ENCODE peak calls at places on chromosomes 3 and 15, in eight cellular contexts. One of them, this sample, is unnamed.

GRCh38 chr15:71109890-71110289 is 5.4 kb upstream of the THSD4 start:
- DNase-seq in choroid plexus epithelial cell: no peak
- DNase-seq in kidney: no peak
- DNase-seq in lower leg skin: no peak
- DNase-seq in heart right ventricle: no peak
- DNase-seq in GM23338: no peak
- DNase-seq in esophagus muscularis mucosa: no peak
- DNase-seq in PC-3: no peak
- DNase-seq in this sample: no peak

GRCh38 chr3:106013971-106014370 is 145.2 kb upstream of the CBLB start:
- DNase-seq in lower leg skin: no peak
- DNase-seq in kidney: no peak
- DNase-seq in GM23338: no peak
- DNase-seq in PC-3: peak
- DNase-seq in choroid plexus epithelial cell: peak
- DNase-seq in esophagus muscularis mucosa: no peak
- DNase-seq in heart right ventricle: no peak
- DNase-seq in this sample: no peak

GRCh38 chr3:195079636-195080035 is 191.3 kb downstream of the XXYLT1 start:
- DNase-seq in lower leg skin: no peak
- DNase-seq in heart right ventricle: no peak
- DNase-seq in esophagus muscularis mucosa: no peak
- DNase-seq in choroid plexus epithelial cell: no peak
- DNase-seq in GM23338: no peak
- DNase-seq in PC-3: no peak
- DNase-seq in kidney: peak
- DNase-seq in this sample: peak

GRCh38 chr3:99918720-99919119 is 101.1 kb downstream of the CMSS1 start:
- DNase-seq in heart right ventricle: no peak
- DNase-seq in lower leg skin: no peak
- DNase-seq in kidney: no peak
- DNase-seq in GM23338: no peak
- DNase-seq in esophagus muscularis mucosa: no peak
- DNase-seq in PC-3: no peak
- DNase-seq in choroid plexus epithelial cell: no peak
- DNase-seq in this sample: no peak

GRCh38 chr15:34065941-34066340 is 26.9 kb upstream of the AVEN start:
- DNase-seq in lower leg skin: no peak
- DNase-seq in PC-3: no peak
- DNase-seq in esophagus muscularis mucosa: no peak
- DNase-seq in choroid plexus epithelial cell: no peak
- DNase-seq in heart right ventricle: no peak
- DNase-seq in GM23338: no peak
- DNase-seq in kidney: no peak
- DNase-seq in this sample: no peak

GRCh38 chr15:90637693-90638092 is 79.5 kb upstream of the BLM start:
- DNase-seq in choroid plexus epithelial cell: no peak
- DNase-seq in PC-3: no peak
- DNase-seq in GM23338: no peak
- DNase-seq in lower leg skin: no peak
- DNase-seq in esophagus muscularis mucosa: no peak
- DNase-seq in kidney: peak
- DNase-seq in heart right ventricle: no peak
- DNase-seq in this sample: no peak

GRCh38 chr15:70264014-70264492 is 166.3 kb upstream of the TLE3 start:
- DNase-seq in lower leg skin: no peak
- DNase-seq in kidney: no peak
- DNase-seq in esophagus muscularis mucosa: no peak
- DNase-seq in PC-3: no peak
- DNase-seq in GM23338: peak
- DNase-seq in heart right ventricle: peak
- DNase-seq in choroid plexus epithelial cell: no peak
- DNase-seq in this sample: no peak

GRCh38 chr15:89628791-89629715 is 26.2 kb downstream of the KIF7 start:
- DNase-seq in GM23338: peak
- DNase-seq in PC-3: no peak
- DNase-seq in choroid plexus epithelial cell: no peak
- DNase-seq in esophagus muscularis mucosa: peak
- DNase-seq in lower leg skin: peak
- DNase-seq in kidney: peak
- DNase-seq in heart right ventricle: no peak
- DNase-seq in this sample: peak

GRCh38 chr3:127720985-127721384 is 48.2 kb downstream of the ABTB1 start:
- DNase-seq in PC-3: no peak
- DNase-seq in kidney: no peak
- DNase-seq in esophagus muscularis mucosa: no peak
- DNase-seq in heart right ventricle: no peak
- DNase-seq in GM23338: no peak
- DNase-seq in lower leg skin: no peak
- DNase-seq in choroid plexus epithelial cell: no peak
- DNase-seq in this sample: no peak

GRCh38 chr3:50173685-50174516 is 17.5 kb upstream of the GNAT1 start:
- DNase-seq in lower leg skin: no peak
- DNase-seq in heart right ventricle: no peak
- DNase-seq in kidney: peak
- DNase-seq in PC-3: no peak
- DNase-seq in GM23338: peak
- DNase-seq in choroid plexus epithelial cell: no peak
- DNase-seq in esophagus muscularis mucosa: no peak
- DNase-seq in this sample: no peak

GRCh38 chr15:92819312-92820232 is 80.6 kb upstream of the CHD2 start:
- DNase-seq in choroid plexus epithelial cell: peak
- DNase-seq in GM23338: peak
- DNase-seq in lower leg skin: no peak
- DNase-seq in esophagus muscularis mucosa: no peak
- DNase-seq in PC-3: peak
- DNase-seq in heart right ventricle: no peak
- DNase-seq in kidney: no peak
- DNase-seq in this sample: no peak

GRCh38 chr3:10935846-10936631 is 56.5 kb upstream of the SLC6A1 start:
- DNase-seq in esophagus muscularis mucosa: no peak
- DNase-seq in heart right ventricle: no peak
- DNase-seq in choroid plexus epithelial cell: no peak
- DNase-seq in PC-3: no peak
- DNase-seq in kidney: peak
- DNase-seq in GM23338: no peak
- DNase-seq in lower leg skin: peak
- DNase-seq in this sample: peak

GRCh38 chr15:48565560-48566482 is 79.7 kb downstream of the FBN1 start:
- DNase-seq in PC-3: peak
- DNase-seq in kidney: no peak
- DNase-seq in lower leg skin: no peak
- DNase-seq in GM23338: no peak
- DNase-seq in esophagus muscularis mucosa: no peak
- DNase-seq in heart right ventricle: no peak
- DNase-seq in choroid plexus epithelial cell: peak
- DNase-seq in this sample: no peak

GRCh38 chr3:129485681-129486056 is 42.8 kb upstream of the RHO start:
- DNase-seq in heart right ventricle: peak
- DNase-seq in kidney: peak
- DNase-seq in GM23338: no peak
- DNase-seq in lower leg skin: peak
- DNase-seq in choroid plexus epithelial cell: peak
- DNase-seq in PC-3: peak
- DNase-seq in esophagus muscularis mucosa: peak
- DNase-seq in this sample: no peak

GRCh38 chr3:27319847-27320526 is 49.2 kb downstream of the NEK10 start:
- DNase-seq in GM23338: no peak
- DNase-seq in kidney: no peak
- DNase-seq in heart right ventricle: peak
- DNase-seq in PC-3: no peak
- DNase-seq in esophagus muscularis mucosa: no peak
- DNase-seq in lower leg skin: no peak
- DNase-seq in choroid plexus epithelial cell: no peak
- DNase-seq in this sample: no peak

GRCh38 chr3:177263615-177264365 is 66.5 kb upstream of the TBL1XR1 start:
- DNase-seq in kidney: no peak
- DNase-seq in choroid plexus epithelial cell: peak
- DNase-seq in GM23338: no peak
- DNase-seq in heart right ventricle: no peak
- DNase-seq in esophagus muscularis mucosa: no peak
- DNase-seq in PC-3: no peak
- DNase-seq in lower leg skin: peak
- DNase-seq in this sample: no peak

GRCh38 chr3:195885036-195885871 is 23.1 kb downstream of the TNK2 start:
- DNase-seq in lower leg skin: no peak
- DNase-seq in kidney: peak
- DNase-seq in esophagus muscularis mucosa: no peak
- DNase-seq in choroid plexus epithelial cell: no peak
- DNase-seq in heart right ventricle: peak
- DNase-seq in GM23338: no peak
- DNase-seq in PC-3: no peak
- DNase-seq in this sample: peak

GRCh38 chr15:57667171-57667924 is 39.2 kb upstream of the POLR2M start:
- DNase-seq in esophagus muscularis mucosa: peak
- DNase-seq in choroid plexus epithelial cell: peak
- DNase-seq in kidney: no peak
- DNase-seq in lower leg skin: no peak
- DNase-seq in GM23338: peak
- DNase-seq in heart right ventricle: no peak
- DNase-seq in PC-3: peak
- DNase-seq in this sample: no peak
- TF ChIP-seq CTCF in esophagus muscularis mucosa: peak
- TF ChIP-seq CTCF in choroid plexus epithelial cell: peak
- TF ChIP-seq CTCF in kidney: peak
- TF ChIP-seq CTCF in lower leg skin: no peak
- TF ChIP-seq CTCF in GM23338: peak
- TF ChIP-seq CTCF in heart right ventricle: no peak
- TF ChIP-seq CTCF in PC-3: peak
- TF ChIP-seq CTCF in this sample: peak

GRCh38 chr3:64225695-64226499 is 631 bp upstream of the PRICKLE2 start:
- DNase-seq in kidney: no peak
- DNase-seq in choroid plexus epithelial cell: peak
- DNase-seq in GM23338: peak
- DNase-seq in lower leg skin: no peak
- DNase-seq in PC-3: no peak
- DNase-seq in heart right ventricle: no peak
- DNase-seq in esophagus muscularis mucosa: peak
- DNase-seq in this sample: no peak

GRCh38 chr3:64223809-64224570 is 1.3 kb downstream of the PRICKLE2 start:
- DNase-seq in choroid plexus epithelial cell: peak
- DNase-seq in PC-3: no peak
- DNase-seq in esophagus muscularis mucosa: peak
- DNase-seq in heart right ventricle: no peak
- DNase-seq in lower leg skin: no peak
- DNase-seq in GM23338: no peak
- DNase-seq in kidney: no peak
- DNase-seq in this sample: no peak

GRCh38 chr3:64221564-64222257 is 3.6 kb downstream of the PRICKLE2 start:
- DNase-seq in kidney: no peak
- DNase-seq in PC-3: no peak
- DNase-seq in heart right ventricle: no peak
- DNase-seq in esophagus muscularis mucosa: no peak
- DNase-seq in choroid plexus epithelial cell: no peak
- DNase-seq in lower leg skin: no peak
- DNase-seq in GM23338: no peak
- DNase-seq in this sample: no peak

GRCh38 chr3:64222501-64222900 is 2.8 kb downstream of the PRICKLE2 start:
- DNase-seq in kidney: no peak
- DNase-seq in heart right ventricle: no peak
- DNase-seq in choroid plexus epithelial cell: no peak
- DNase-seq in PC-3: no peak
- DNase-seq in GM23338: no peak
- DNase-seq in esophagus muscularis mucosa: peak
- DNase-seq in lower leg skin: no peak
- DNase-seq in this sample: no peak

DNA sequence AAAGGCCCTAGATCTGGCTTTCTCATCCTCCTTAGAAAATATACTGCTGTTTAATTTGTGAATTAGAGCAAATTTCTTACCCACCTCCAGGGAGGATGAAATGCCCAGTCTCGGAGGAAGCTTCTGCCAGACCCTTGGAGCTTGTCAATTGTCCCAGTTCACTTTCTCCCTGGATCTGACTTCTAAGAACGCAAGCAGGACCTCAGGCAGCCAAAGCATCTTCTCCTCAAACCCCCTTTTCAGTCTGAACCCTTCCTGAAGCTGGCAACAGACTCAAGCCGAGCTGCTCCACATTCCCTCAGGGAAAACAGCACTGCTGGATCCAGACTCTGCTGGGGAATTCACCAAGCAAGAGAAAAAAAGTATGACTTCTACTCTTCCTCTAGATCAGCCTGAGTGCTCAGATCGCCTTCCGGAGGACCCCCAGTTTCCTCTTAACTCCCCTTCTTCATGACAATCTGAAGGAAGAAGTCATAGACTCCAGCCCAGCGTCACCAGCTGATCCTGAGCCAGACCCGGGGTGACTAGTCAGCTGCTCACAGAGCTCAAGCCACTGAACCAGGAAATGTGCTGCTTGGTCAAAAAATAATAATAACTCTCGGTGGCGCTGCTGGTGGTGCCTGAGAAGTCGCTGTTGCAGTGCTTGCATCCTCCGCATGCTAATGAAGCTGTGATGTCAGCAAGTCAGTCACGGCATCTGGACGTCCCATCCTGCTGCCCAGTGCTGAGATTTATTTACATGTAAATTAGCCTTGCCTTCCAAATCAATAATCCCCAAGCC is at the start of gene PRICKLE2:
- DNase-seq in heart right ventricle: peak
- DNase-seq in lower leg skin: peak
- DNase-seq in kidney: peak
- DNase-seq in choroid plexus epithelial cell: peak
- DNase-seq in esophagus muscularis mucosa: peak
- DNase-seq in PC-3: no peak
- DNase-seq in GM23338: peak
- DNase-seq in this sample: no peak
- TF ChIP-seq CTCF in heart right ventricle: no peak
- TF ChIP-seq CTCF in lower leg skin: no peak
- TF ChIP-seq CTCF in kidney: peak
- TF ChIP-seq CTCF in choroid plexus epithelial cell: peak
- TF ChIP-seq CTCF in esophagus muscularis mucosa: peak
- TF ChIP-seq CTCF in PC-3: no peak
- TF ChIP-seq CTCF in GM23338: no peak
- TF ChIP-seq CTCF in this sample: peak

GRCh38 chr3:184643442-184643841 is 68.4 kb downstream of the MAGEF1 start:
- DNase-seq in GM23338: no peak
- DNase-seq in esophagus muscularis mucosa: no peak
- DNase-seq in PC-3: no peak
- DNase-seq in choroid plexus epithelial cell: no peak
- DNase-seq in heart right ventricle: no peak
- DNase-seq in kidney: no peak
- DNase-seq in lower leg skin: no peak
- DNase-seq in this sample: no peak
- TF ChIP-seq CTCF in GM23338: no peak
- TF ChIP-seq CTCF in esophagus muscularis mucosa: no peak
- TF ChIP-seq CTCF in PC-3: no peak
- TF ChIP-seq CTCF in choroid plexus epithelial cell: no peak
- TF ChIP-seq CTCF in heart right ventricle: no peak
- TF ChIP-seq CTCF in kidney: no peak
- TF ChIP-seq CTCF in lower leg skin: no peak
- TF ChIP-seq CTCF in this sample: no peak

DNA sequence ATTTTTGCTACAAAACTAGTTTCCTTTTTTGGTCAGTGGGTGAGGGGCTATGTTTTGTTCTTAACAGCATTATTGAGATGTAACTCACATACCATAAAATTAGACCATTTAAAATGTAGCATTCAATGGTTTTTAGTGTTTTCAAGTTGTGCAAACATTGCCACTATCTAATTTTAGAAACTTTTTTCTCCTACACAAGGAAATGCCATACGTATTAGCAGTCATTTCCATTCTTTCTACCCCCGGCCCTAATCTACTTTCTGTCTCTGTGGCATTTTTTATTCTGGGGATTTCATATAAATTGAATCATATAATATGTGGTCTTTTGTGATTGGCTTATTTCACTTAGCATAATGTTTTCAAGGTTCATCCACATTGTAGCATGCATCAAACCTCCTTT is 55.0 kb upstream of the TIPARP start:
- DNase-seq in heart right ventricle: no peak
- DNase-seq in kidney: no peak
- DNase-seq in lower leg skin: no peak
- DNase-seq in esophagus muscularis mucosa: no peak
- DNase-seq in GM23338: no peak
- DNase-seq in PC-3: no peak
- DNase-seq in choroid plexus epithelial cell: peak
- DNase-seq in this sample: no peak
- TF ChIP-seq CTCF in heart right ventricle: no peak
- TF ChIP-seq CTCF in kidney: no peak
- TF ChIP-seq CTCF in lower leg skin: no peak
- TF ChIP-seq CTCF in esophagus muscularis mucosa: no peak
- TF ChIP-seq CTCF in GM23338: no peak
- TF ChIP-seq CTCF in PC-3: no peak
- TF ChIP-seq CTCF in choroid plexus epithelial cell: no peak
- TF ChIP-seq CTCF in this sample: no peak